ENCODE peak calls at places on chromosomes 6 and 20, in seven cellular contexts. One of them, this sample, is unnamed.

GRCh38 chr20:48350291-48350988 is 477.4 kb downstream of the PREX1 start:
- DNase-seq in pons: no peak
- DNase-seq in GM04504: no peak
- DNase-seq in nucleus accumbens: no peak
- DNase-seq in EL: no peak
- DNase-seq in activated gamma-delta T cell: no peak
- DNase-seq in stimulated activated CD8-positive, alpha-beta memory T cell treated with anti-CD3 and anti-CD28 coated beads, Interleukin-4, amount 100 ng/mL, for 24 hours: no peak
- DNase-seq in this sample: no peak

GRCh38 chr6:136791296-136792065 is 796 bp downstream of the MAP3K5 start:
- DNase-seq in pons: peak
- DNase-seq in GM04504: no peak
- DNase-seq in nucleus accumbens: peak
- DNase-seq in EL: peak
- DNase-seq in activated gamma-delta T cell: peak
- DNase-seq in stimulated activated CD8-positive, alpha-beta memory T cell treated with anti-CD3 and anti-CD28 coated beads, Interleukin-4, amount 100 ng/mL, for 24 hours: peak
- DNase-seq in this sample: peak

GRCh38 chr6:75098709-75099108 is 107.1 kb downstream of the COL12A1 start:
- DNase-seq in pons: peak
- DNase-seq in GM04504: peak
- DNase-seq in nucleus accumbens: no peak
- DNase-seq in EL: peak
- DNase-seq in activated gamma-delta T cell: no peak
- DNase-seq in stimulated activated CD8-positive, alpha-beta memory T cell treated with anti-CD3 and anti-CD28 coated beads, Interleukin-4, amount 100 ng/mL, for 24 hours: no peak
- DNase-seq in this sample: peak

GRCh38 chr6:160919713-160920112 is 71.9 kb upstream of the MAP3K4 start:
- DNase-seq in pons: no peak
- DNase-seq in GM04504: peak
- DNase-seq in nucleus accumbens: no peak
- DNase-seq in EL: peak
- DNase-seq in activated gamma-delta T cell: no peak
- DNase-seq in stimulated activated CD8-positive, alpha-beta memory T cell treated with anti-CD3 and anti-CD28 coated beads, Interleukin-4, amount 100 ng/mL, for 24 hours: no peak
- DNase-seq in this sample: peak

GRCh38 chr6:52498538-52499017 is 78.3 kb downstream of the TRAM2 start:
- DNase-seq in pons: no peak
- DNase-seq in GM04504: no peak
- DNase-seq in nucleus accumbens: no peak
- DNase-seq in EL: no peak
- DNase-seq in activated gamma-delta T cell: no peak
- DNase-seq in stimulated activated CD8-positive, alpha-beta memory T cell treated with anti-CD3 and anti-CD28 coated beads, Interleukin-4, amount 100 ng/mL, for 24 hours: no peak
- DNase-seq in this sample: no peak

GRCh38 chr6:134422426-134423231 is 104.7 kb upstream of the SGK1 start:
- DNase-seq in pons: peak
- DNase-seq in GM04504: peak
- DNase-seq in nucleus accumbens: no peak
- DNase-seq in EL: peak
- DNase-seq in activated gamma-delta T cell: no peak
- DNase-seq in stimulated activated CD8-positive, alpha-beta memory T cell treated with anti-CD3 and anti-CD28 coated beads, Interleukin-4, amount 100 ng/mL, for 24 hours: no peak
- DNase-seq in this sample: peak

GRCh38 chr20:61546641-61547040 is 294.6 kb downstream of the CDH4 start:
- DNase-seq in pons: no peak
- DNase-seq in GM04504: no peak
- DNase-seq in nucleus accumbens: no peak
- DNase-seq in EL: no peak
- DNase-seq in activated gamma-delta T cell: no peak
- DNase-seq in stimulated activated CD8-positive, alpha-beta memory T cell treated with anti-CD3 and anti-CD28 coated beads, Interleukin-4, amount 100 ng/mL, for 24 hours: no peak
- DNase-seq in this sample: no peak

GRCh38 chr20:47187450-47188195 is 168.9 kb downstream of the ZMYND8 start:
- DNase-seq in pons: no peak
- DNase-seq in GM04504: no peak
- DNase-seq in nucleus accumbens: no peak
- DNase-seq in EL: no peak
- DNase-seq in activated gamma-delta T cell: no peak
- DNase-seq in stimulated activated CD8-positive, alpha-beta memory T cell treated with anti-CD3 and anti-CD28 coated beads, Interleukin-4, amount 100 ng/mL, for 24 hours: no peak
- DNase-seq in this sample: no peak

GRCh38 chr6:125746731-125747588 is 2.5 kb upstream of the HEY2 start:
- DNase-seq in pons: peak
- DNase-seq in GM04504: no peak
- DNase-seq in nucleus accumbens: no peak
- DNase-seq in EL: peak
- DNase-seq in activated gamma-delta T cell: no peak
- DNase-seq in stimulated activated CD8-positive, alpha-beta memory T cell treated with anti-CD3 and anti-CD28 coated beads, Interleukin-4, amount 100 ng/mL, for 24 hours: peak
- DNase-seq in this sample: no peak

GRCh38 chr6:161549977-161550655 is 276.3 kb upstream of the AGPAT4 start:
- DNase-seq in pons: no peak
- DNase-seq in GM04504: no peak
- DNase-seq in nucleus accumbens: no peak
- DNase-seq in EL: no peak
- DNase-seq in activated gamma-delta T cell: no peak
- DNase-seq in stimulated activated CD8-positive, alpha-beta memory T cell treated with anti-CD3 and anti-CD28 coated beads, Interleukin-4, amount 100 ng/mL, for 24 hours: no peak
- DNase-seq in this sample: no peak

GRCh38 chr6:170244721-170245201 is 46.1 kb downstream of the DLL1 start:
- DNase-seq in pons: peak
- DNase-seq in GM04504: no peak
- DNase-seq in nucleus accumbens: no peak
- DNase-seq in EL: no peak
- DNase-seq in activated gamma-delta T cell: no peak
- DNase-seq in stimulated activated CD8-positive, alpha-beta memory T cell treated with anti-CD3 and anti-CD28 coated beads, Interleukin-4, amount 100 ng/mL, for 24 hours: no peak
- DNase-seq in this sample: no peak

GRCh38 chr6:34248727-34249468 is at the start of gene SMIM29:
- DNase-seq in pons: peak
- DNase-seq in GM04504: peak
- DNase-seq in nucleus accumbens: peak
- DNase-seq in EL: peak
- DNase-seq in activated gamma-delta T cell: peak
- DNase-seq in stimulated activated CD8-positive, alpha-beta memory T cell treated with anti-CD3 and anti-CD28 coated beads, Interleukin-4, amount 100 ng/mL, for 24 hours: peak
- DNase-seq in this sample: peak

GRCh38 chr6:53300656-53301551 is 47.8 kb downstream of the ELOVL5 start:
- DNase-seq in pons: peak
- DNase-seq in GM04504: no peak
- DNase-seq in nucleus accumbens: peak
- DNase-seq in EL: no peak
- DNase-seq in activated gamma-delta T cell: no peak
- DNase-seq in stimulated activated CD8-positive, alpha-beta memory T cell treated with anti-CD3 and anti-CD28 coated beads, Interleukin-4, amount 100 ng/mL, for 24 hours: peak
- DNase-seq in this sample: peak

GRCh38 chr20:63567382-63568169 is 6.5 kb downstream of the HELZ2 start:
- DNase-seq in pons: peak
- DNase-seq in GM04504: no peak
- DNase-seq in nucleus accumbens: no peak
- DNase-seq in EL: no peak
- DNase-seq in activated gamma-delta T cell: peak
- DNase-seq in stimulated activated CD8-positive, alpha-beta memory T cell treated with anti-CD3 and anti-CD28 coated beads, Interleukin-4, amount 100 ng/mL, for 24 hours: peak
- DNase-seq in this sample: no peak

GRCh38 chr20:13822459-13822858 is 37.6 kb downstream of the NDUFAF5 start:
- DNase-seq in pons: no peak
- DNase-seq in GM04504: no peak
- DNase-seq in nucleus accumbens: no peak
- DNase-seq in EL: no peak
- DNase-seq in activated gamma-delta T cell: no peak
- DNase-seq in stimulated activated CD8-positive, alpha-beta memory T cell treated with anti-CD3 and anti-CD28 coated beads, Interleukin-4, amount 100 ng/mL, for 24 hours: no peak
- DNase-seq in this sample: peak

GRCh38 chr20:63392465-63393365 is 31.6 kb upstream of the CHRNA4 start:
- DNase-seq in pons: no peak
- DNase-seq in GM04504: no peak
- DNase-seq in nucleus accumbens: no peak
- DNase-seq in EL: no peak
- DNase-seq in activated gamma-delta T cell: no peak
- DNase-seq in stimulated activated CD8-positive, alpha-beta memory T cell treated with anti-CD3 and anti-CD28 coated beads, Interleukin-4, amount 100 ng/mL, for 24 hours: no peak
- DNase-seq in this sample: no peak

GRCh38 chr6:12958052-12958706 is 241.6 kb downstream of the PHACTR1 start:
- DNase-seq in pons: peak
- DNase-seq in GM04504: no peak
- DNase-seq in nucleus accumbens: no peak
- DNase-seq in EL: peak
- DNase-seq in activated gamma-delta T cell: no peak
- DNase-seq in stimulated activated CD8-positive, alpha-beta memory T cell treated with anti-CD3 and anti-CD28 coated beads, Interleukin-4, amount 100 ng/mL, for 24 hours: no peak
- DNase-seq in this sample: peak

GRCh38 chr20:7650481-7650880 is 289.8 kb downstream of the HAO1 start:
- DNase-seq in pons: no peak
- DNase-seq in GM04504: peak
- DNase-seq in nucleus accumbens: no peak
- DNase-seq in EL: no peak
- DNase-seq in activated gamma-delta T cell: no peak
- DNase-seq in stimulated activated CD8-positive, alpha-beta memory T cell treated with anti-CD3 and anti-CD28 coated beads, Interleukin-4, amount 100 ng/mL, for 24 hours: no peak
- DNase-seq in this sample: peak

GRCh38 chr6:90434096-90434495 is 137.5 kb upstream of the BACH2 start:
- DNase-seq in pons: no peak
- DNase-seq in GM04504: no peak
- DNase-seq in nucleus accumbens: no peak
- DNase-seq in EL: no peak
- DNase-seq in activated gamma-delta T cell: no peak
- DNase-seq in stimulated activated CD8-positive, alpha-beta memory T cell treated with anti-CD3 and anti-CD28 coated beads, Interleukin-4, amount 100 ng/mL, for 24 hours: no peak
- DNase-seq in this sample: no peak

GRCh38 chr6:134949927-134950326 is at the start of gene ALDH8A1:
- DNase-seq in pons: no peak
- DNase-seq in GM04504: no peak
- DNase-seq in nucleus accumbens: no peak
- DNase-seq in EL: no peak
- DNase-seq in activated gamma-delta T cell: no peak
- DNase-seq in stimulated activated CD8-positive, alpha-beta memory T cell treated with anti-CD3 and anti-CD28 coated beads, Interleukin-4, amount 100 ng/mL, for 24 hours: no peak
- DNase-seq in this sample: no peak

GRCh38 chr6:89045585-89045984 is 35.0 kb upstream of the PNRC1 start:
- DNase-seq in pons: no peak
- DNase-seq in GM04504: no peak
- DNase-seq in nucleus accumbens: no peak
- DNase-seq in EL: peak
- DNase-seq in activated gamma-delta T cell: no peak
- DNase-seq in stimulated activated CD8-positive, alpha-beta memory T cell treated with anti-CD3 and anti-CD28 coated beads, Interleukin-4, amount 100 ng/mL, for 24 hours: no peak
- DNase-seq in this sample: peak

GRCh38 chr6:161455848-161456247 is 182.0 kb upstream of the AGPAT4 start:
- DNase-seq in pons: no peak
- DNase-seq in GM04504: no peak
- DNase-seq in nucleus accumbens: no peak
- DNase-seq in EL: no peak
- DNase-seq in activated gamma-delta T cell: no peak
- DNase-seq in stimulated activated CD8-positive, alpha-beta memory T cell treated with anti-CD3 and anti-CD28 coated beads, Interleukin-4, amount 100 ng/mL, for 24 hours: no peak
- DNase-seq in this sample: no peak

GRCh38 chr6:165245287-165245686 is 64.1 kb downstream of the C6orf118 start:
- DNase-seq in pons: peak
- DNase-seq in GM04504: no peak
- DNase-seq in nucleus accumbens: peak
- DNase-seq in EL: no peak
- DNase-seq in activated gamma-delta T cell: no peak
- DNase-seq in stimulated activated CD8-positive, alpha-beta memory T cell treated with anti-CD3 and anti-CD28 coated beads, Interleukin-4, amount 100 ng/mL, for 24 hours: no peak
- DNase-seq in this sample: no peak

GRCh38 chr20:47654370-47654769 is 130.9 kb downstream of the SULF2 start:
- DNase-seq in pons: no peak
- DNase-seq in GM04504: no peak
- DNase-seq in nucleus accumbens: no peak
- DNase-seq in EL: no peak
- DNase-seq in activated gamma-delta T cell: no peak
- DNase-seq in stimulated activated CD8-positive, alpha-beta memory T cell treated with anti-CD3 and anti-CD28 coated beads, Interleukin-4, amount 100 ng/mL, for 24 hours: no peak
- DNase-seq in this sample: no peak

GRCh38 chr6:111843347-111844147 is 29.7 kb downstream of the FYN start:
- DNase-seq in pons: peak
- DNase-seq in GM04504: no peak
- DNase-seq in nucleus accumbens: no peak
- DNase-seq in EL: no peak
- DNase-seq in activated gamma-delta T cell: peak
- DNase-seq in stimulated activated CD8-positive, alpha-beta memory T cell treated with anti-CD3 and anti-CD28 coated beads, Interleukin-4, amount 100 ng/mL, for 24 hours: peak
- DNase-seq in this sample: no peak

GRCh38 chr6:33018904-33019303 is 9.5 kb upstream of the HLA-DOA start:
- DNase-seq in pons: peak
- DNase-seq in GM04504: no peak
- DNase-seq in nucleus accumbens: no peak
- DNase-seq in EL: peak
- DNase-seq in activated gamma-delta T cell: no peak
- DNase-seq in stimulated activated CD8-positive, alpha-beta memory T cell treated with anti-CD3 and anti-CD28 coated beads, Interleukin-4, amount 100 ng/mL, for 24 hours: no peak
- DNase-seq in this sample: peak

GRCh38 chr20:21102691-21103311 is 3.4 kb downstream of the LINC00237 start:
- DNase-seq in pons: peak
- DNase-seq in GM04504: no peak
- DNase-seq in nucleus accumbens: no peak
- DNase-seq in EL: no peak
- DNase-seq in activated gamma-delta T cell: no peak
- DNase-seq in stimulated activated CD8-positive, alpha-beta memory T cell treated with anti-CD3 and anti-CD28 coated beads, Interleukin-4, amount 100 ng/mL, for 24 hours: no peak
- DNase-seq in this sample: peak

GRCh38 chr6:127494240-127494767 is 24.8 kb downstream of the MTCL3 start:
- DNase-seq in pons: no peak
- DNase-seq in GM04504: no peak
- DNase-seq in nucleus accumbens: no peak
- DNase-seq in EL: no peak
- DNase-seq in activated gamma-delta T cell: no peak
- DNase-seq in stimulated activated CD8-positive, alpha-beta memory T cell treated with anti-CD3 and anti-CD28 coated beads, Interleukin-4, amount 100 ng/mL, for 24 hours: no peak
- DNase-seq in this sample: no peak

GRCh38 chr20:18057106-18057993 is at the start of gene OVOL2:
- DNase-seq in pons: no peak
- DNase-seq in GM04504: no peak
- DNase-seq in nucleus accumbens: no peak
- DNase-seq in EL: no peak
- DNase-seq in activated gamma-delta T cell: no peak
- DNase-seq in stimulated activated CD8-positive, alpha-beta memory T cell treated with anti-CD3 and anti-CD28 coated beads, Interleukin-4, amount 100 ng/mL, for 24 hours: no peak
- DNase-seq in this sample: peak

GRCh38 chr6:16045238-16045637 is 83.6 kb upstream of the MYLIP start:
- DNase-seq in pons: no peak
- DNase-seq in GM04504: no peak
- DNase-seq in nucleus accumbens: no peak
- DNase-seq in EL: no peak
- DNase-seq in activated gamma-delta T cell: no peak
- DNase-seq in stimulated activated CD8-positive, alpha-beta memory T cell treated with anti-CD3 and anti-CD28 coated beads, Interleukin-4, amount 100 ng/mL, for 24 hours: no peak
- DNase-seq in this sample: no peak

GRCh38 chr6:155493694-155494143 is 38.1 kb upstream of the NOX3 start:
- DNase-seq in pons: no peak
- DNase-seq in GM04504: peak
- DNase-seq in nucleus accumbens: no peak
- DNase-seq in EL: peak
- DNase-seq in activated gamma-delta T cell: no peak
- DNase-seq in stimulated activated CD8-positive, alpha-beta memory T cell treated with anti-CD3 and anti-CD28 coated beads, Interleukin-4, amount 100 ng/mL, for 24 hours: no peak
- DNase-seq in this sample: peak

GRCh38 chr20:15220778-15221565 is 883.6 kb upstream of the FLRT3 start:
- DNase-seq in pons: peak
- DNase-seq in GM04504: no peak
- DNase-seq in nucleus accumbens: no peak
- DNase-seq in EL: peak
- DNase-seq in activated gamma-delta T cell: no peak
- DNase-seq in stimulated activated CD8-positive, alpha-beta memory T cell treated with anti-CD3 and anti-CD28 coated beads, Interleukin-4, amount 100 ng/mL, for 24 hours: no peak
- DNase-seq in this sample: peak

GRCh38 chr20:38123021-38123587 is 42.0 kb downstream of the TGM2 start:
- DNase-seq in pons: no peak
- DNase-seq in GM04504: no peak
- DNase-seq in nucleus accumbens: no peak
- DNase-seq in EL: peak
- DNase-seq in activated gamma-delta T cell: no peak
- DNase-seq in stimulated activated CD8-positive, alpha-beta memory T cell treated with anti-CD3 and anti-CD28 coated beads, Interleukin-4, amount 100 ng/mL, for 24 hours: no peak
- DNase-seq in this sample: peak

GRCh38 chr6:127078669-127079068 is 39.8 kb upstream of the RSPO3 start:
- DNase-seq in pons: no peak
- DNase-seq in GM04504: no peak
- DNase-seq in nucleus accumbens: no peak
- DNase-seq in EL: no peak
- DNase-seq in activated gamma-delta T cell: no peak
- DNase-seq in stimulated activated CD8-positive, alpha-beta memory T cell treated with anti-CD3 and anti-CD28 coated beads, Interleukin-4, amount 100 ng/mL, for 24 hours: no peak
- DNase-seq in this sample: no peak

GRCh38 chr6:64012351-64013060 is 376.9 kb downstream of the PHF3 start:
- DNase-seq in pons: peak
- DNase-seq in GM04504: no peak
- DNase-seq in nucleus accumbens: peak
- DNase-seq in EL: no peak
- DNase-seq in activated gamma-delta T cell: no peak
- DNase-seq in stimulated activated CD8-positive, alpha-beta memory T cell treated with anti-CD3 and anti-CD28 coated beads, Interleukin-4, amount 100 ng/mL, for 24 hours: no peak
- DNase-seq in this sample: peak

GRCh38 chr6:44508646-44509045 is 121.1 kb downstream of the CDC5L start:
- DNase-seq in pons: no peak
- DNase-seq in GM04504: peak
- DNase-seq in nucleus accumbens: no peak
- DNase-seq in EL: peak
- DNase-seq in activated gamma-delta T cell: no peak
- DNase-seq in stimulated activated CD8-positive, alpha-beta memory T cell treated with anti-CD3 and anti-CD28 coated beads, Interleukin-4, amount 100 ng/mL, for 24 hours: no peak
- DNase-seq in this sample: peak

GRCh38 chr20:24871429-24872213 is 77.4 kb upstream of the CST7 start:
- DNase-seq in pons: no peak
- DNase-seq in GM04504: no peak
- DNase-seq in nucleus accumbens: no peak
- DNase-seq in EL: no peak
- DNase-seq in activated gamma-delta T cell: no peak
- DNase-seq in stimulated activated CD8-positive, alpha-beta memory T cell treated with anti-CD3 and anti-CD28 coated beads, Interleukin-4, amount 100 ng/mL, for 24 hours: no peak
- DNase-seq in this sample: no peak

GRCh38 chr6:24205020-24205492 is 79.0 kb downstream of the NRSN1 start:
- DNase-seq in pons: peak
- DNase-seq in GM04504: peak
- DNase-seq in nucleus accumbens: no peak
- DNase-seq in EL: peak
- DNase-seq in activated gamma-delta T cell: no peak
- DNase-seq in stimulated activated CD8-positive, alpha-beta memory T cell treated with anti-CD3 and anti-CD28 coated beads, Interleukin-4, amount 100 ng/mL, for 24 hours: no peak
- DNase-seq in this sample: peak